ENCODE peak calls at places on chromosomes 6 and 20, in nine cellular contexts. V, X, M, G, Z, A, H, F and D are unnamed samples.

GRCh38 chr6:35516712-35517111 is 4.0 kb upstream of the TULP1 start:
- DNase-seq in X (no peak), M (no peak), F (no peak), H (no peak), Z (no peak), A (no peak), V (no peak), G (no peak), D (no peak)

GRCh38 chr20:50801747-50802125 is 6.9 kb downstream of the BCAS4 start:
- DNase-seq in Z (no peak), G (no peak), A (no peak), X (no peak), F (no peak), H (no peak), M (no peak), V (no peak), D (no peak)

GRCh38 chr6:4906942-4907300 is 96.9 kb downstream of the RPP40 start:
- DNase-seq in H (no peak), A (no peak), V (no peak), Z (no peak), F (no peak), X (no peak), G (no peak), M (no peak), D (no peak)

GRCh38 chr6:158517581-158517980 is 42.3 kb upstream of the TMEM181 start:
- DNase-seq in V (no peak), M (peak; percentile 26), H (no peak), F (no peak), X (no peak), Z (no peak), A (no peak), G (no peak), D (no peak)

GRCh38 chr6:135163440-135163738 is 17.7 kb upstream of the MYB start:
- DNase-seq in A (no peak), Z (no peak), G (no peak), X (no peak), V (no peak), M (no peak), H (no peak), F (peak; percentile 51), D (no peak)

GRCh38 chr6:166629628-166630027 is 2.6 kb upstream of the RPS6KA2 start:
- DNase-seq in Z (no peak), V (no peak), M (no peak), X (no peak), G (no peak), A (no peak), F (no peak), H (no peak), D (no peak)

GRCh38 chr20:61975411-61975810 is 90.3 kb downstream of the TAF4 start:
- DNase-seq in H (no peak), F (no peak), V (no peak), Z (no peak), A (no peak), X (no peak), G (no peak), M (no peak), D (no peak)

GRCh38 chr6:32108094-32108627 is 977 bp downstream of the TNXB start:
- DNase-seq in V (peak; percentile 73), H (peak; percentile 85), Z (no peak), F (no peak), M (no peak), G (no peak), A (no peak), X (peak; percentile 83), D (peak; percentile 89)

GRCh38 chr20:53331151-53331973 is 262.3 kb downstream of the ZNF217 start:
- DNase-seq in X (no peak), A (no peak), F (no peak), Z (no peak), H (no peak), M (no peak), V (peak; percentile 17), G (peak; percentile 16), D (no peak)

GRCh38 chr20:58129736-58130135 is 98.7 kb downstream of the ANKRD60 start:
- DNase-seq in X (no peak), F (no peak), H (no peak), Z (peak; percentile 19), G (no peak), M (no peak), V (no peak), A (no peak), D (no peak)

GRCh38 chr6:151501511-151502136 is 7.8 kb downstream of the CCDC170 start:
- DNase-seq in H (no peak), A (no peak), V (no peak), Z (no peak), M (no peak), F (no peak), X (no peak), G (no peak), D (no peak)

GRCh38 chr20:8421981-8422380 is 289.9 kb downstream of the PLCB1 start:
- DNase-seq in H (no peak), M (no peak), X (no peak), V (no peak), Z (no peak), A (no peak), G (no peak), F (no peak), D (no peak)

GRCh38 chr20:57650266-57650665 is 30.0 kb upstream of the ZBP1 start:
- DNase-seq in M (peak; percentile 81), Z (peak; percentile 29), X (no peak), H (no peak), F (no peak), A (peak; percentile 25), V (no peak), G (no peak), D (peak; percentile 33)

GRCh38 chr6:72182337-72183246 is 296.2 kb downstream of the RIMS1 start:
- DNase-seq in Z (peak; percentile 50), M (peak; percentile 58), A (peak; percentile 75), G (no peak), V (peak; percentile 10), H (no peak), X (peak; percentile 22), F (peak; percentile 17), D (no peak)

GRCh38 chr6:44771647-44772415 is 384.3 kb downstream of the CDC5L start:
- DNase-seq in M (no peak), F (no peak), A (no peak), V (no peak), H (no peak), Z (no peak), X (no peak), G (no peak), D (no peak)

GRCh38 chr6:72616406-72617015 is 5.4 kb upstream of the KCNQ5 start:
- DNase-seq in H (no peak), A (no peak), V (no peak), F (peak; percentile 55), G (peak; percentile 49), M (no peak), X (no peak), Z (no peak), D (no peak)

GRCh38 chr6:137363805-137364138 is 130.4 kb downstream of the OLIG3 start:
- DNase-seq in F (no peak), A (no peak), X (no peak), M (no peak), V (no peak), Z (no peak), H (no peak), G (no peak), D (no peak)

GRCh38 chr6:1586256-1586655 is 23.5 kb upstream of the FOXC1 start:
- DNase-seq in Z (no peak), F (no peak), V (no peak), M (no peak), A (no peak), G (no peak), X (no peak), H (no peak), D (no peak)